ENCODE peak calls at places on chromosomes 11 and 22, in seven cellular contexts. E is cardiac muscle cell; Y is CD4-positive, alpha-beta T cell; C is brain microvascular endothelial cell; X is natural killer cell; M is Calu3; U is HFF-Myc. Z is an unnamed sample.

GRCh38 chr11:2272241-2272945 is 2.0 kb upstream of the ASCL2 start:
- DNase-seq in E (no peak), Y (no peak), C (no peak), X (peak; percentile 13), M (no peak), U (no peak), Z (peak; percentile 14)

GRCh38 chr11:18615628-18616392 is 16.2 kb downstream of the MISFA start:
- DNase-seq in E (no peak), Y (no peak), C (no peak), X (no peak), M (no peak), U (no peak), Z (no peak)

GRCh38 chr11:27174026-27174425 is 133.4 kb downstream of the BBOX1 start:
- DNase-seq in E (no peak), Y (no peak), C (no peak), X (no peak), M (no peak), U (no peak), Z (no peak)

GRCh38 chr11:111465400-111465799 is 46.8 kb downstream of the BTG4 start:
- DNase-seq in E (no peak), Y (no peak), C (peak; percentile 14), X (no peak), M (no peak), U (no peak), Z (no peak)

GRCh38 chr11:42524534-42525227 is 787.1 kb upstream of the API5 start:
- DNase-seq in E (peak; percentile 84), Y (no peak), C (peak; percentile 66), X (no peak), M (peak; percentile 57), U (peak; percentile 1), Z (no peak)

GRCh38 chr11:48064306-48064705 is 83.9 kb downstream of the PTPRJ start:
- DNase-seq in E (peak; percentile 68), Y (no peak), C (peak; percentile 79), X (no peak), M (no peak), U (no peak), Z (no peak)

GRCh38 chr11:76210920-76211851 is 4.9 kb upstream of the WNT11 start:
- DNase-seq in E (no peak), Y (no peak), C (no peak), X (no peak), M (no peak), U (no peak), Z (no peak)

GRCh38 chr11:1877211-1878133 is 14.2 kb downstream of the PRR33 start:
- DNase-seq in E (peak; percentile 73), Y (no peak), C (peak; percentile 35), X (no peak), M (peak; percentile 30), U (no peak), Z (no peak)

GRCh38 chr22:44193537-44193896 is 12.8 kb downstream of the PARVG start:
- DNase-seq in E (no peak), Y (no peak), C (no peak), X (no peak), M (no peak), U (no peak), Z (no peak)

GRCh38 chr11:28835790-28836189 is 727.6 kb downstream of the METTL15 start:
- DNase-seq in E (peak; percentile 71), Y (no peak), C (peak; percentile 38), X (no peak), M (peak; percentile 28), U (no peak), Z (no peak)

DNA sequence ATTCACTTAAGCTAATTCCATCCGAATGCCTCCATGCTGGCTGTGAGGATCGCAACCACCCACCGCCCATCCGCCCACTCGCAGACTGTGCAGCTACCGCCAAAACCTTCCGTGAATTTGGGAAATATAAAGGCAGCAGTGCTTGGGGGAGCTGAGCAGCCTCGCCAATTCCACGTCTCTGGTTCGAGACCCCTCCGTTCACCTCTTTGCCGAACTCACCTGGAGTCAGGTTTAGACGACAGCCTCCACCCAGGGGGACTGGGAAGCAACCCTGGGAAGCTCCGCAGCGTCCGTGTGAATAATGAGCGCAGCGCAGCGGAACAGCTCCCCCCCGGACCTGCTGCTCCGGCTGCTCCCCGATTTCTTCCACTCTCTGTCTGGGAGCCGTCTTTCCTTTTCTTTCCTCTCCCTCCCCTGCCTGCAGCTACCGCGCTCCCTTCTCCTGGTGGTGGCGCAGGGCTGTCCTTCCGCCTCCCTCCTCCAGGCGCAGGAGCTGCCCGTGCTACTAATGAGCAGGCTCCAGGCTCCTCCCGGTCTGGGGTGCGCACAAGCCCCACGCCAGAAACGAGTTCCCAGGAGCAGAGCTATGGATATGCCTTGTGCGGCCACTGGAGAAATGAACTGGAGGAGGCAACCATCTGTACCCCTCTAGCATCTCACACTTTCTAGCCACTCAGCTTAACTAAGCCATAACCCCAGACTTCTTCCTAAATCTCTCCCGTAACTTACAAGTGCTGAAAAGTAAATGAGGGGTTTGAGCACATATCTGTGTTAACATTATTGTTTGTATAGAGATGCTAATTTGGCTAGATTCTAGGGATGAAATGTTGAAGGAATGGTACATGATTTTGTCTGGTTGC is 107.3 kb downstream of the XKR3 start:
- DNase-seq in E (no peak), Y (no peak), C (no peak), X (no peak), M (no peak), U (no peak), Z (no peak)
- TF ChIP-seq CTCF in E (no peak), Y (no peak), C (no peak), X (no peak), M (no peak), U (no peak), Z (no peak)

GRCh38 chr22:22897036-22897435 is 9.4 kb downstream of the IGLL5 start:
- DNase-seq in E (no peak), Y (no peak), C (no peak), X (no peak), M (no peak), U (no peak), Z (peak; percentile 0)
- TF ChIP-seq CTCF in E (no peak), Y (no peak), C (no peak), X (no peak), M (no peak), U (no peak), Z (no peak)

GRCh38 chr11:128691802-128692749 is 1.8 kb upstream of the FLI1 start:
- DNase-seq in E (no peak), Y (no peak), C (no peak), X (no peak), M (no peak), U (no peak), Z (no peak)
- TF ChIP-seq CTCF in E (peak; percentile 38), Y (no peak), C (peak; percentile 65), X (no peak), M (no peak), U (no peak), Z (no peak)

GRCh38 chr11:72838691-72839305 is 24.6 kb downstream of the ATG16L2 start:
- DNase-seq in E (no peak), Y (no peak), C (no peak), X (no peak), M (no peak), U (no peak), Z (no peak)
- TF ChIP-seq CTCF in E (no peak), Y (no peak), C (no peak), X (no peak), M (no peak), U (no peak), Z (no peak)

GRCh38 chr11:125128450-125128849 is 17.0 kb upstream of the TMEM218 start:
- DNase-seq in E (peak; percentile 53), Y (no peak), C (peak; percentile 52), X (no peak), M (no peak), U (no peak), Z (no peak)
- TF ChIP-seq CTCF in E (no peak), Y (no peak), C (no peak), X (no peak), M (no peak), U (no peak), Z (no peak)